ENCODE peak calls at places on chromosomes 5 and 9, in ten cellular contexts. S is activated CD4-positive, alpha-beta memory T cell treated with anti-CD3 and anti-CD28 coated beads, Interleukin-2, amount 10 ng/mL, durations not matched to agents 7 days and 5 days; H is NCI-H1417; Q is cardiac fibroblast; O is NB4; T is T1000; B is AG04449; W is adrenal gland; F is activated CD4-positive, alpha-beta T cell treated with anti-CD3 and anti-CD28 coated beads, Interleukin-2, amount 50 U/mL, for 24 hours; A is NCI-H446. P is an unnamed sample.

GRCh38 chr9:93261281-93261680 is 77.3 kb downstream of the WNK2 start:
- DNase-seq in O (no peak), Q (no peak), S (peak; percentile 12), A (no peak), W (peak; percentile 6), T (no peak), B (no peak), H (peak; percentile 39), F (no peak), P (no peak)

GRCh38 chr5:4233671-4234070 is 638.0 kb downstream of the IRX1 start:
- DNase-seq in A (no peak), O (no peak), W (no peak), F (no peak), B (no peak), T (no peak), Q (no peak), H (no peak), S (no peak), P (no peak)

GRCh38 chr9:121862371-121862970 is 211.0 kb downstream of the DAB2IP start:
- DNase-seq in Q (no peak), S (no peak), F (no peak), W (no peak), O (no peak), B (no peak), A (no peak), T (no peak), H (no peak), P (no peak)

GRCh38 chr5:171715551-171715950 is 70.1 kb upstream of the SMIM23 start:
- DNase-seq in H (no peak), T (no peak), A (no peak), Q (no peak), F (no peak), W (no peak), O (no peak), S (no peak), B (no peak), P (no peak)

GRCh38 chr9:36144322-36145206 is 8.0 kb downstream of the GLIPR2 start:
- DNase-seq in O (no peak), S (peak; percentile 59), Q (no peak), F (no peak), A (no peak), B (no peak), H (no peak), T (no peak), W (no peak), P (no peak)

GRCh38 chr9:91935805-91936204 is 14.2 kb downstream of the ROR2 start:
- DNase-seq in S (no peak), F (no peak), B (no peak), W (no peak), Q (no peak), T (no peak), H (no peak), A (no peak), O (no peak), P (no peak)

GRCh38 chr5:145697251-145698016 is 137.7 kb downstream of the PRELID2 start:
- DNase-seq in H (no peak), W (peak; percentile 27), B (no peak), Q (peak; percentile 77), F (no peak), S (peak; percentile 34), A (no peak), O (peak; percentile 61), T (no peak), P (peak; percentile 16)

GRCh38 chr9:103902263-103902662 is 191.8 kb upstream of the SMC2 start:
- DNase-seq in W (no peak), O (no peak), T (no peak), A (no peak), B (no peak), F (no peak), S (no peak), Q (no peak), H (no peak), P (no peak)

GRCh38 chr5:39176740-39177628 is 42.4 kb downstream of the FYB1 start:
- DNase-seq in Q (no peak), F (no peak), T (no peak), H (no peak), S (peak; percentile 77), B (no peak), W (no peak), A (no peak), O (peak; percentile 70), P (no peak)

GRCh38 chr5:96155156-96155555 is 193.5 kb upstream of the ELL2 start:
- DNase-seq in O (no peak), A (no peak), W (no peak), S (no peak), Q (no peak), F (no peak), H (no peak), T (no peak), B (no peak), P (no peak)

GRCh38 chr9:96777539-96777864 is 385 bp downstream of the ZNF510 start:
- DNase-seq in W (no peak), B (no peak), A (no peak), O (no peak), T (no peak), H (no peak), Q (no peak), S (no peak), F (no peak), P (no peak)

GRCh38 chr9:89364664-89365531 is 46.6 kb downstream of the SECISBP2 start:
- DNase-seq in W (peak; percentile 18), A (no peak), O (no peak), Q (no peak), T (no peak), B (no peak), S (no peak), F (no peak), H (no peak), P (no peak)

GRCh38 chr5:123696948-123697347 is 185.0 kb downstream of the CSNK1G3 start:
- DNase-seq in W (no peak), A (peak; percentile 96), O (peak; percentile 4), B (no peak), Q (peak; percentile 84), S (no peak), F (no peak), T (no peak), H (no peak), P (no peak)

GRCh38 chr5:96117863-96118651 is 156.4 kb upstream of the ELL2 start:
- DNase-seq in F (no peak), T (no peak), S (no peak), H (no peak), B (no peak), Q (no peak), O (no peak), W (no peak), A (no peak), P (no peak)

GRCh38 chr5:141680751-141681201 is 1.3 kb downstream of the ARAP3 start:
- DNase-seq in Q (peak; percentile 73), F (no peak), T (no peak), S (no peak), B (no peak), W (peak; percentile 54), H (no peak), O (peak; percentile 18), A (no peak), P (peak; percentile 84)

GRCh38 chr5:17398439-17398838 is 99.6 kb upstream of the TAF11L2 start:
- DNase-seq in W (no peak), O (peak; percentile 88), F (no peak), B (peak; percentile 65), H (no peak), S (no peak), A (peak; percentile 41), Q (peak; percentile 64), T (no peak), P (no peak)

GRCh38 chr5:66742083-66742895 is 146.1 kb downstream of the MAST4 start:
- DNase-seq in O (peak; percentile 39), W (no peak), T (no peak), Q (peak; percentile 16), B (no peak), F (no peak), A (no peak), S (no peak), H (no peak), P (no peak)

GRCh38 chr5:163571755-163572154 is 66.3 kb downstream of the MAT2B start:
- DNase-seq in B (peak; percentile 60), T (peak; percentile 47), S (no peak), O (no peak), F (no peak), Q (peak; percentile 88), W (no peak), A (peak; percentile 96), H (no peak), P (no peak)

GRCh38 chr9:36492849-36493248 is 79.8 kb upstream of the MELK start:
- DNase-seq in H (no peak), S (no peak), O (no peak), T (no peak), W (no peak), A (no peak), B (peak; percentile 9), Q (peak; percentile 48), F (no peak), P (no peak)

GRCh38 chr5:139893873-139894272 is 98.3 kb downstream of the PSD2 start:
- DNase-seq in W (no peak), S (no peak), Q (no peak), T (no peak), B (no peak), H (no peak), F (no peak), A (no peak), O (no peak), P (no peak)

GRCh38 chr5:32852535-32852934 is 141.4 kb downstream of the NPR3 start:
- DNase-seq in Q (peak; percentile 51), O (peak; percentile 14), W (peak; percentile 39), T (peak; percentile 82), S (no peak), F (no peak), A (no peak), B (peak; percentile 53), H (no peak), P (peak; percentile 16)

GRCh38 chr5:135594416-135594960 is 15.7 kb upstream of the CXCL14 start:
- DNase-seq in S (no peak), A (no peak), H (no peak), Q (no peak), T (no peak), F (no peak), W (no peak), O (no peak), B (no peak), P (no peak)

GRCh38 chr9:4678679-4679267 is 596 bp upstream of the CDC37L1 start:
- DNase-seq in A (peak; percentile 67), B (no peak), S (no peak), H (peak; percentile 50), F (no peak), W (peak; percentile 31), O (peak; percentile 78), Q (peak; percentile 54), T (no peak), P (no peak)